ENCODE peak calls at places on chromosomes 2 and 18, in eight cellular contexts. Z is cardiac muscle cell, D is thoracic aorta, J is fibroblast of lung, X is right cardiac atrium, G is keratinocyte, L is lung, N is left lung. W is an unnamed sample. For H3K9me3, the result is how much of the 10 kb centered on the place peaks cover.

GRCh38 chr2:173990970-173991819 is 26.0 kb upstream of the SP3 start:
- DNase-seq in D (no peak), L (peak), G (no peak), J (peak), N (no peak), X (peak), Z (no peak), W (peak)

GRCh38 chr18:12520442-12520992 is 112.8 kb downstream of the PRELID3A start:
- DNase-seq in N (no peak), X (no peak), D (no peak), G (no peak), Z (no peak), J (peak), L (no peak), W (no peak)

GRCh38 chr2:120864981-120865380 is 129.3 kb downstream of the GLI2 start:
- DNase-seq in G (no peak), J (peak), Z (no peak), D (no peak), N (peak), L (no peak), X (no peak), W (no peak)

GRCh38 chr2:235709124-235709813 is 215.4 kb downstream of the AGAP1 start:
- DNase-seq in G (peak), N (no peak), Z (no peak), J (peak), D (no peak), X (no peak), L (peak), W (no peak)

GRCh38 chr2:85853499-85854165 is 35.2 kb downstream of the ST3GAL5 start:
- DNase-seq in G (no peak), L (no peak), X (no peak), D (no peak), Z (no peak), J (no peak), N (no peak), W (peak)

GRCh38 chr2:96977631-96978195 is 8.7 kb downstream of the FAM178B start:
- DNase-seq in J (peak), N (no peak), X (no peak), L (no peak), G (peak), Z (no peak), D (no peak), W (no peak)

GRCh38 chr2:31539505-31539904 is 41.2 kb downstream of the SRD5A2 start:
- DNase-seq in N (no peak), X (no peak), J (no peak), D (no peak), G (no peak), L (no peak), Z (peak), W (no peak)

GRCh38 chr2:217835931-217836881 is 166.6 kb downstream of the TNS1 start:
- DNase-seq in N (no peak), X (peak), D (no peak), L (no peak), G (no peak), Z (no peak), J (peak), W (peak)

GRCh38 chr18:61736168-61736567 is 156.6 kb downstream of the RNF152 start:
- DNase-seq in L (no peak), Z (no peak), X (no peak), G (no peak), J (no peak), N (no peak), D (no peak), W (no peak)

GRCh38 chr2:62794791-62795190 is 89.3 kb downstream of the EHBP1 start:
- DNase-seq in L (no peak), Z (no peak), G (peak), X (no peak), D (no peak), N (no peak), J (peak), W (no peak)

GRCh38 chr2:98669675-98670074 is 61.3 kb downstream of the MGAT4A start:
- DNase-seq in X (no peak), N (no peak), Z (no peak), D (no peak), J (peak), L (no peak), G (no peak), W (no peak)

GRCh38 chr2:114754907-114755563 is 312.6 kb downstream of the DPP10 start:
- DNase-seq in J (no peak), D (no peak), G (no peak), Z (no peak), N (no peak), X (no peak), L (no peak), W (no peak)

GRCh38 chr2:163715199-163715598 is 20.6 kb downstream of the FIGN start:
- DNase-seq in Z (peak), D (no peak), N (no peak), X (no peak), G (no peak), L (no peak), J (no peak), W (no peak)

GRCh38 chr2:181878448-181878847 is 13.1 kb upstream of the ITPRID2 start:
- DNase-seq in N (no peak), D (no peak), G (no peak), Z (no peak), L (no peak), J (no peak), X (no peak), W (no peak)

GRCh38 chr2:35510641-35511040 is 844.9 kb upstream of the CRIM1 start:
- DNase-seq in L (no peak), J (peak), X (no peak), D (no peak), Z (no peak), N (no peak), G (no peak), W (no peak)

GRCh38 chr2:237092506-237092905 is 6.8 kb downstream of the COPS8 start:
- DNase-seq in L (no peak), G (no peak), D (no peak), J (no peak), Z (no peak), X (no peak), N (no peak), W (no peak)

GRCh38 chr2:230434677-230435324 is 18.8 kb downstream of the SP100 start:
- DNase-seq in D (no peak), G (no peak), L (no peak), J (no peak), N (no peak), Z (no peak), X (no peak), W (no peak)
- H3K9me3 ChIP-seq in D (under half), G (under half), L (under half), J (under half), N (under half), Z (under half), X (under half), W (under half)

GRCh38 chr2:201024518-201024917 is 47.0 kb downstream of the HYCC2 start:
- DNase-seq in Z (no peak), G (no peak), N (no peak), D (no peak), J (no peak), X (no peak), L (no peak), W (no peak)

GRCh38 chr2:201016859-201017258 is 53.4 kb upstream of the ORC2 start:
- DNase-seq in G (no peak), J (no peak), X (no peak), N (no peak), Z (peak), D (no peak), L (no peak), W (no peak)

GRCh38 chr2:201021914-201022313 is 49.6 kb downstream of the HYCC2 start:
- DNase-seq in N (no peak), J (no peak), G (no peak), X (no peak), Z (no peak), L (no peak), D (no peak), W (no peak)
- H3K27ac ChIP-seq in N (no peak), J (no peak), G (no peak), X (no peak), Z (no peak), L (no peak), D (no peak), W (no peak)

DNA sequence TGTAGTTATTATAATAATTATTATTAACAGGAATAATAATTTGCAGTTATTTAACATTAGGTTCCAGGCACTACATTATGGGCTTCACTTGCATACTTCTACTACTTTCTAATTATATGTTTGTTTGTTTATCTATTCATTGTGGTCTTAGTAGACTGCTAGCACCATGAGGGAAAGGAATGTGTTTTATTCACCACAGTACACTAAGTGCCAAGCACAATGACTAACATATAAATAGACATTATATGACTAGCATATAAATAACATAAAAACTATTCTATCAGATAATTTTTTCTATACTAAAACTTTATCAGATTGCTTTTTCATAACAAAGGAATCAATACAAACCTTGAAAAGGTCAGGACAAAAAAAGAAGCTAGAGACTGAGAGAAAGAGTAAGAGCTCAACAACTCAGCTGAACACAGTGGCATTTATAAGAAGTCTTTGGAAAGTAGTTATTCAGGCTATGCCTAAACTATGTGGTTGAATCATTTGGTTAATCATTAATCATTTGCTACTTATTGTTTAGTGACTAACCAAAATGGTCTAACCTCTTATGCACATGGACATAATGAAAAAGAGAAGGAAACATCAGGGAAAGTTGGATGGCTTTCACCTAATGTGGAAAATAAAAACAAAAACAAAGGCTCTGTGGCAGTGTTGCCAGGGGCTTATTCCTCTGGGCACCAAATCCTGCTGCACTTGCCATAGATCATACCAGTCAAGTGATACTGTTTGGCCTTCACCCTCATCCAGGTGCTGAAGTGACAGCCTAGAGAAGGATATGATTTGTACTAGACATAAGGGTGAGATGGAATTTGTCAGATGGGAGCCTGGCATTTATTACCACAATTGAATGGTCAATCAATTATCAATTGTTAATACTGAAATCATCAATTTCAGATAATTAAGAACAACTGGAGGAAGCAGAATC is 174.9 kb downstream of the ETAA1 start:
- DNase-seq in J (peak), X (no peak), D (no peak), L (no peak), N (no peak), Z (no peak), G (no peak), W (no peak)
- H3K9me3 ChIP-seq in J (under half), X (under half), D (under half), L (under half), N (under half), Z (under half), G (under half), W (under half)

DNA sequence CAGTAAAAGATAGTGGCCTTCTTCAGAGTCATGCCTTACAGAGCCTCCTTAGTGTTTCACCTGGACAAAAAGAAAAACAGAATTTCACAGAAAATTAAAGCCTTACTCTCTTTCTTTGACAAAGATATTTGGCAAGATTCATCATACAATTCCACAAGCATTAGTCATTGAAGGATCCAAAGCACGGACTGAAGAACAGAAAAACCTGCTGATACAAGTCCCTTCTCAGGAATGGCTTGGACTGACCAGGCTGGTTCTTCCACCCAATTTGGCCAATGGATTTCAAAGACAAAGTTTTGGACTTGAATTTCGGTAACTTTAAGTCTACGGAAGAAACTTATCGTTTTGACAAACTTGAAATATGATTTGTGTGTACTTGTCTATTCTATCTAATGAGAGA is 39.1 kb upstream of the GALNT3 start:
- DNase-seq in Z (no peak), X (no peak), L (no peak), D (no peak), J (peak), N (no peak), G (peak), W (no peak)
- H3K27ac ChIP-seq in Z (no peak), X (no peak), L (no peak), D (no peak), J (no peak), N (no peak), G (peak), W (no peak)

DNA sequence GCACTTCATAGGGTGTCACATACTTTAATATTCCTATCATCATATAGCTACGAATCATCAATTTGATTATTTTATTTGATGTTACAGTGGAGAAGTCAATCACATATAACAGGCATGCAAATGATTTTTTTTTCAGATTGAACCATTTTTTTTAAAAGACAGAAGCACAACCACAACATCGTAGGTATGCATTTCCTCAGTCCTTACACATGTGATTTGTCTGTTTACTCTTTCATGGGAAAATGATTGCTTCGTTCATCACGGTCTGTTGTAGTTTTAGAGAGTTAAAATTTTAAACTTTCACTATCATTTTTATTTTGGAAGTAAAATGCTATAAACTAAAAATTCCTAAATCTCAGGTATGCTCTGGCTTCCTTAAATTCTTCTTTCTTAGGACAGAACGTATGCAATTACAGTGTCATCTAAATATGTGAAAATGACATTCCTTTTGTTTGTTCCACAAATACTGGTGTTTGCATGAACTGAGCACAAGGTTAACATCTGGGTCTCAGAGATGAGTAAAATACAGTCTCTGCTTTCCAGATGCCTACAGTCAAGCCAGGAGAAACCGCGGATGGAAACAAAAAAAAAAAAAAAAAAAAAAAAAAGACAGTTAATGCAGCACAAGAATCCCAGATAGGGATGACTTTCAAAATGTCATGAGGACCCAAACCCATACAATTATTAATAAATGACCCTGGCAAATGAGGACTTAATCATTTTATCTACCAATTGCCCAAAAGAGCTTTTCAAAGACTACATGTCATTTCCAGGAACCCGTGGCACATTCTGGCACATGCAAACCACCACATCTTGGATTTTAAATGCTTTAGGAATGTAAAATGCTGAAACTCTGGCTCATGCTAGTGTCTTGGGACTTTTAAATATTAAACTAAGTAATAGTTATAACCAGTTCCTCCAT is 201.2 kb downstream of the LRP1B start:
- DNase-seq in D (no peak), X (no peak), L (no peak), G (no peak), N (no peak), J (no peak), Z (no peak), W (no peak)
- H3K9me3 ChIP-seq in D (under half), X (under half), L (under half), G (under half), N (under half), J (under half), Z (under half), W (under half)

DNA sequence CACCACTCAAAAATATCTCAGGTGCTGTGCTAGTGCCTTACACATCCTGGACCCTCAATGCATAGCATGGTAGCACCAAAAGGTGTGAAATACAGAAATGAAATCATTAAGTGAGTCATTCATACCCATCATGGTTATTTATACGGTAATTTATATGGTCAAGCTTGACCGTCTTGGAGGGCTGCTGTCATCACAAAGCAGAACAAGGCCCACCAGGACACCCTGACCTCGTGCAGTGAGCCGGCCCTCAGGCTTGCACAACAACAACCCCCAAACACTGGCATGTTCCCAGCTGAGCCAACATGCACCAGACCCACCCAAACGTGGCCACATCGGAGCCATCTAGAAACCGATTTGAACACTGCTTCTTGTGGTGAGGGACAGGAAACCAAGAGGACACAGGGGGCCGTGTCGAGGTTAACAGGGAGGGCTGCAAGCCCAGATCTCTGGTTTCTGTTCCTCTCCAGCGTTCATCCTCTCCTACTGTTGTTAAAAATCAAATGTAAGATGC is 378.5 kb upstream of the ID2 start:
- DNase-seq in N (peak), Z (no peak), X (peak), D (no peak), L (peak), J (peak), G (no peak), W (no peak)
- H3K27ac ChIP-seq in N (peak), Z (no peak), X (no peak), D (no peak), L (no peak), J (no peak), G (no peak), W (peak)

DNA sequence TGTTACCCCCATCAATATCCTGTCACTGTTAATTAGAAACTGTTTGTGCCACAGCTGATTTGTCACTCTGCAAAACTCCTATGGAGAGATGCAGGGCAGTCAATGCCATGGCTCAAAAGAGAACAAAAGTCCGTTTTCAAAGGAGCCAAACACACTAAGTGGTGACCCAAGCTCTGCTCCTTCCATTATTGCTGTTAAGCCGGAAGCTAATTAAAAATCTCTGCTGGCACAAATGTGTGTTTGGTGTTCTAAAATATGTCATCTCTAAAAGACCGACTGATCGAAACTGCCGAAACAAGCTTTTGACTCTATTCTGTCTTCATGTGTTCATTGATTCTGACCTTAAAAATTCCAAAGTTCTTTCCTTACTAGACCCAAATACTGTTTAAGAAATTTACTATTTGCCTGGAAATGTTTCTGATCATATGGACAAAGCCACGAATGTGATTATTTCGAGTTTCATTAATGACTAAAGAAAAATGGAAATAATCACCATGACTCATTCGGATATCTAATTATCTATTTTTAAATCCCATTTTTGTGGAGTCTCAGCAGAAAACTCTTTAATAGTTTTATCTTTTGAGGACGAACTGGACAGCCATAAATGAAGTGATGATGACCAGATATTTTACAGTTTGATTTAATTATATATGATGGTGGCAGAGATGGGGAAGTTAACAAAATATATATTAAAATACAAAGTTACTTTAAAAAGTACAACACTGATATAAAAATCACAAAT is 287.6 kb downstream of the SOCS6 start:
- DNase-seq in J (no peak), Z (no peak), N (no peak), G (no peak), D (no peak), L (no peak), X (no peak), W (no peak)
- H3K9me3 ChIP-seq in J (under half), Z (under half), N (under half), G (under half), D (under half), L (under half), X (under half), W (under half)

DNA sequence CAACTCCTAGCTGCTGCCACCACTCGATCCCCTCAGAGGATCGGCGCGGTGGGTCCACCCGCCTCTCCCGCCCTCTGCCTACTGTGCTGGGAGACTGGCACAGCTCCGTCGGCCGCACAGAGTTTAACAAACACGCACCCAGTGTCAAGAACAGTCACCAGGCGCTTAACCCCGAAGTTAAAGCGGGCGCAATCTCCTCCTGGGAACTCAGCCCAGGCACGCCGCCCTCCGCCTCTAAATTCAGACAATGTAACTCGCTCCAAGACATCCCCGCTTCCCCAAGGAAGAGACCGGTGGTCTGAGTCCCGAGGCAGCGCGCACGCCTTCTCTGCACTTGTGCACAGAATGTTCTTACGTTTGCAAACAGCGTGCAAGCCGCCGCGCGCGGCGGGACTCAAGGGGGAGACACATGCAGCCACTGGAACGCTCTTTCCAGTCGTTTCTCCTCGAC is 533 bp downstream of the CXCR4 start:
- DNase-seq in L (peak), J (peak), N (peak), G (no peak), D (no peak), X (peak), Z (peak), W (no peak)
- H3K27ac ChIP-seq in L (no peak), J (no peak), N (peak), G (no peak), D (peak), X (no peak), Z (no peak), W (peak)

GRCh38 chr18:78980777-78981651 is 1.4 kb downstream of the SALL3 start:
- DNase-seq in L (no peak), X (no peak), N (peak), G (no peak), D (no peak), J (peak), Z (peak), W (no peak)

GRCh38 chr18:78978336-78979057 is 1.1 kb upstream of the SALL3 start:
- DNase-seq in N (peak), X (no peak), L (no peak), Z (no peak), D (no peak), J (peak), G (no peak), W (no peak)

GRCh38 chr18:78979058-78979680 is 449 bp upstream of the SALL3 start:
- DNase-seq in J (peak), Z (peak), L (no peak), X (no peak), N (peak), G (no peak), D (no peak), W (no peak)

GRCh38 chr18:78980279-78980771 is 707 bp downstream of the SALL3 start:
- DNase-seq in D (no peak), L (no peak), N (peak), J (peak), X (no peak), G (no peak), Z (no peak), W (no peak)

GRCh38 chr18:78979682-78980278 is at the start of gene SALL3:
- DNase-seq in L (no peak), G (no peak), N (peak), Z (peak), J (peak), D (no peak), X (no peak), W (no peak)
- H3K9me3 ChIP-seq in L (under half), G (under half), N (under half), Z (under half), J (under half), D (under half), X (under half), W (under half)

GRCh38 chr18:3451989-3452749 is 2.2 kb downstream of the TGIF1 start:
- DNase-seq in D (no peak), N (peak), X (peak), G (no peak), Z (peak), J (peak), L (peak), W (no peak)
- H3K27ac ChIP-seq in D (peak), N (peak), X (peak), G (peak), Z (peak), J (peak), L (peak), W (peak)